ENCODE peak calls at places on chromosomes 3 and 15, in six cellular contexts. O, H, S, D, E and I are unnamed samples.

GRCh38 chr15:76321171-76321570 is 9.9 kb upstream of the ETFA start:
- DNase-seq in O (no peak), H (no peak), S (no peak), D (no peak), E (no peak), I (no peak)

GRCh38 chr15:100778831-100779288 is 100.8 kb upstream of the ALDH1A3 start:
- DNase-seq in O (no peak), H (peak), S (no peak), D (no peak), E (no peak), I (no peak)

GRCh38 chr3:63960048-63960711 is 48.0 kb upstream of the SCAANT1 start:
- DNase-seq in O (peak), H (no peak), S (no peak), D (no peak), E (no peak), I (peak)

GRCh38 chr3:125958511-125959316 is 10.3 kb upstream of the ROPN1B start:
- DNase-seq in O (no peak), H (peak), S (no peak), D (peak), E (no peak), I (no peak)

GRCh38 chr15:25545017-25545416 is 106.2 kb upstream of the UBE3A start:
- DNase-seq in O (peak), H (no peak), S (no peak), D (no peak), E (peak), I (no peak)

GRCh38 chr15:66452971-66453580 is 44.5 kb downstream of the SNAPC5 start:
- DNase-seq in O (no peak), H (no peak), S (no peak), D (no peak), E (no peak), I (no peak)

GRCh38 chr15:51878446-51879386 is 49.3 kb downstream of the TMOD3 start:
- DNase-seq in O (peak), H (no peak), S (no peak), D (no peak), E (no peak), I (peak)

GRCh38 chr15:64681424-64682024 is 93.9 kb downstream of the RBPMS2 start:
- DNase-seq in O (peak), H (no peak), S (peak), D (peak), E (peak), I (peak)

GRCh38 chr15:58203537-58203936 is 65.4 kb downstream of the AQP9 start:
- DNase-seq in O (peak), H (no peak), S (no peak), D (no peak), E (no peak), I (peak)

GRCh38 chr3:55879901-55880331 is 392.8 kb upstream of the WNT5A start:
- DNase-seq in O (peak), H (no peak), S (no peak), D (no peak), E (no peak), I (peak)

GRCh38 chr3:78741066-78741645 is 1026.6 kb downstream of the ROBO1 start:
- DNase-seq in O (no peak), H (no peak), S (no peak), D (no peak), E (no peak), I (no peak)

GRCh38 chr3:138460536-138461205 is 26.3 kb downstream of the ESYT3 start:
- DNase-seq in O (no peak), H (peak), S (no peak), D (peak), E (no peak), I (no peak)

GRCh38 chr15:39404767-39405173 is 176.1 kb upstream of the THBS1 start:
- DNase-seq in O (peak), H (no peak), S (no peak), D (no peak), E (peak), I (peak)

GRCh38 chr15:47949815-47950214 is 171.0 kb upstream of the SLC24A5 start:
- DNase-seq in O (no peak), H (no peak), S (no peak), D (no peak), E (no peak), I (no peak)
- H3K4ac ChIP-seq in O (no peak), H (no peak), S (no peak), D (no peak), E (no peak), I (no peak)

GRCh38 chr3:126990024-126990700 is 7.2 kb downstream of the PLXNA1 start:
- DNase-seq in O (no peak), H (no peak), S (no peak), D (no peak), E (peak), I (no peak)
- H3K14ac ChIP-seq in O (no peak), H (no peak), S (no peak), D (no peak), E (no peak), I (peak)

GRCh38 chr15:84904409-84904808 is 19.9 kb downstream of the SLC28A1 start:
- DNase-seq in O (no peak), H (no peak), S (no peak), D (no peak), E (no peak), I (no peak)
- H2AFZ ChIP-seq in O (no peak), H (no peak), S (peak), D (no peak), E (no peak), I (no peak)

GRCh38 chr15:87841426-87841998 is 415.0 kb downstream of the NTRK3 start:
- DNase-seq in O (no peak), H (no peak), S (no peak), D (no peak), E (no peak), I (no peak)

GRCh38 chr15:87846746-87847145 is 409.8 kb downstream of the NTRK3 start:
- DNase-seq in O (no peak), H (no peak), S (no peak), D (no peak), E (no peak), I (no peak)

GRCh38 chr15:87843312-87843711 is 413.2 kb downstream of the NTRK3 start:
- DNase-seq in O (no peak), H (no peak), S (no peak), D (no peak), E (no peak), I (no peak)

GRCh38 chr15:87848012-87848411 is 408.5 kb downstream of the NTRK3 start:
- DNase-seq in O (no peak), H (no peak), S (no peak), D (no peak), E (no peak), I (no peak)

GRCh38 chr15:87844031-87844430 is 412.5 kb downstream of the NTRK3 start:
- DNase-seq in O (no peak), H (no peak), S (no peak), D (no peak), E (no peak), I (no peak)
- H3K4ac ChIP-seq in O (no peak), H (no peak), S (no peak), D (no peak), E (no peak), I (no peak)

GRCh38 chr15:82715003-82715402 is 5.3 kb upstream of the AP3B2 start:
- DNase-seq in O (no peak), H (no peak), S (no peak), D (no peak), E (no peak), I (no peak)
- H3K14ac ChIP-seq in O (no peak), H (no peak), S (peak), D (no peak), E (no peak), I (no peak)

GRCh38 chr15:89825264-89825940 is 10.8 kb upstream of the ANPEP start:
- DNase-seq in O (no peak), H (no peak), S (no peak), D (no peak), E (no peak), I (no peak)
- H2AFZ ChIP-seq in O (no peak), H (no peak), S (no peak), D (no peak), E (no peak), I (no peak)